ENCODE peak calls at places on chromosome 7, in eight cellular contexts. One of them, this sample, is unnamed.

GRCh38 chr7:152522551-152522950 is 86.7 kb upstream of the KMT2C start:
- DNase-seq in nucleus accumbens: peak
- DNase-seq in iris pigment epithelial cell: peak
- DNase-seq in amygdala: peak
- DNase-seq in EH: no peak
- DNase-seq in RKO: no peak
- DNase-seq in activated CD4-positive, alpha-beta T cell treated with anti-CD3 and anti-CD28 coated beads for 24 hours: no peak
- DNase-seq in 8988T: no peak
- DNase-seq in this sample: no peak

GRCh38 chr7:47763063-47763974 is 181.4 kb upstream of the TNS3 start:
- DNase-seq in activated CD4-positive, alpha-beta T cell treated with anti-CD3 and anti-CD28 coated beads for 24 hours: no peak
- DNase-seq in amygdala: no peak
- DNase-seq in nucleus accumbens: no peak
- DNase-seq in 8988T: no peak
- DNase-seq in RKO: no peak
- DNase-seq in iris pigment epithelial cell: peak
- DNase-seq in EH: peak
- DNase-seq in this sample: peak

GRCh38 chr7:87100326-87100725 is 40.9 kb upstream of the ELAPOR2 start:
- DNase-seq in iris pigment epithelial cell: no peak
- DNase-seq in 8988T: no peak
- DNase-seq in nucleus accumbens: no peak
- DNase-seq in EH: no peak
- DNase-seq in RKO: no peak
- DNase-seq in amygdala: no peak
- DNase-seq in activated CD4-positive, alpha-beta T cell treated with anti-CD3 and anti-CD28 coated beads for 24 hours: no peak
- DNase-seq in this sample: no peak

GRCh38 chr7:138875794-138876193 is 77.8 kb upstream of the ATP6V0A4 start:
- DNase-seq in EH: peak
- DNase-seq in 8988T: no peak
- DNase-seq in RKO: peak
- DNase-seq in activated CD4-positive, alpha-beta T cell treated with anti-CD3 and anti-CD28 coated beads for 24 hours: peak
- DNase-seq in nucleus accumbens: no peak
- DNase-seq in iris pigment epithelial cell: peak
- DNase-seq in amygdala: no peak
- DNase-seq in this sample: no peak

GRCh38 chr7:55173671-55174070 is 154.9 kb downstream of the EGFR start:
- DNase-seq in nucleus accumbens: no peak
- DNase-seq in RKO: no peak
- DNase-seq in amygdala: no peak
- DNase-seq in activated CD4-positive, alpha-beta T cell treated with anti-CD3 and anti-CD28 coated beads for 24 hours: no peak
- DNase-seq in EH: no peak
- DNase-seq in 8988T: no peak
- DNase-seq in iris pigment epithelial cell: no peak
- DNase-seq in this sample: no peak

GRCh38 chr7:157436763-157437480 is 100.1 kb downstream of the DNAJB6 start:
- DNase-seq in nucleus accumbens: no peak
- DNase-seq in RKO: no peak
- DNase-seq in EH: peak
- DNase-seq in iris pigment epithelial cell: peak
- DNase-seq in amygdala: no peak
- DNase-seq in 8988T: no peak
- DNase-seq in activated CD4-positive, alpha-beta T cell treated with anti-CD3 and anti-CD28 coated beads for 24 hours: no peak
- DNase-seq in this sample: no peak

GRCh38 chr7:117716707-117717294 is 156.4 kb downstream of the CTTNBP2 start:
- DNase-seq in activated CD4-positive, alpha-beta T cell treated with anti-CD3 and anti-CD28 coated beads for 24 hours: no peak
- DNase-seq in RKO: no peak
- DNase-seq in amygdala: no peak
- DNase-seq in 8988T: no peak
- DNase-seq in EH: no peak
- DNase-seq in iris pigment epithelial cell: no peak
- DNase-seq in nucleus accumbens: no peak
- DNase-seq in this sample: no peak

GRCh38 chr7:33666526-33666925 is 238.8 kb upstream of the BMPER start:
- DNase-seq in EH: no peak
- DNase-seq in iris pigment epithelial cell: no peak
- DNase-seq in amygdala: no peak
- DNase-seq in RKO: no peak
- DNase-seq in nucleus accumbens: no peak
- DNase-seq in activated CD4-positive, alpha-beta T cell treated with anti-CD3 and anti-CD28 coated beads for 24 hours: no peak
- DNase-seq in 8988T: no peak
- DNase-seq in this sample: no peak

GRCh38 chr7:18049262-18049661 is 21.6 kb upstream of the PRPS1L1 start:
- DNase-seq in RKO: no peak
- DNase-seq in nucleus accumbens: no peak
- DNase-seq in amygdala: no peak
- DNase-seq in 8988T: no peak
- DNase-seq in EH: no peak
- DNase-seq in activated CD4-positive, alpha-beta T cell treated with anti-CD3 and anti-CD28 coated beads for 24 hours: no peak
- DNase-seq in iris pigment epithelial cell: no peak
- DNase-seq in this sample: no peak

GRCh38 chr7:122304604-122304975 is at the start of gene FEZF1:
- DNase-seq in EH: no peak
- DNase-seq in activated CD4-positive, alpha-beta T cell treated with anti-CD3 and anti-CD28 coated beads for 24 hours: no peak
- DNase-seq in RKO: peak
- DNase-seq in 8988T: peak
- DNase-seq in amygdala: no peak
- DNase-seq in nucleus accumbens: no peak
- DNase-seq in iris pigment epithelial cell: no peak
- DNase-seq in this sample: no peak

GRCh38 chr7:77415474-77415821 is 701 bp downstream of the GSAP start:
- DNase-seq in nucleus accumbens: no peak
- DNase-seq in EH: no peak
- DNase-seq in iris pigment epithelial cell: no peak
- DNase-seq in activated CD4-positive, alpha-beta T cell treated with anti-CD3 and anti-CD28 coated beads for 24 hours: no peak
- DNase-seq in amygdala: no peak
- DNase-seq in RKO: peak
- DNase-seq in 8988T: peak
- DNase-seq in this sample: no peak

GRCh38 chr7:37732253-37732652 is 48.7 kb downstream of the GPR141 start:
- DNase-seq in 8988T: no peak
- DNase-seq in amygdala: no peak
- DNase-seq in nucleus accumbens: no peak
- DNase-seq in EH: no peak
- DNase-seq in iris pigment epithelial cell: peak
- DNase-seq in activated CD4-positive, alpha-beta T cell treated with anti-CD3 and anti-CD28 coated beads for 24 hours: no peak
- DNase-seq in RKO: no peak
- DNase-seq in this sample: no peak

GRCh38 chr7:65967361-65968155 is 14.5 kb downstream of the GUSB start:
- DNase-seq in RKO: no peak
- DNase-seq in nucleus accumbens: no peak
- DNase-seq in EH: no peak
- DNase-seq in activated CD4-positive, alpha-beta T cell treated with anti-CD3 and anti-CD28 coated beads for 24 hours: no peak
- DNase-seq in iris pigment epithelial cell: no peak
- DNase-seq in amygdala: no peak
- DNase-seq in 8988T: no peak
- DNase-seq in this sample: no peak

GRCh38 chr7:105806592-105807266 is 69.7 kb downstream of the ATXN7L1 start:
- DNase-seq in iris pigment epithelial cell: peak
- DNase-seq in EH: peak
- DNase-seq in activated CD4-positive, alpha-beta T cell treated with anti-CD3 and anti-CD28 coated beads for 24 hours: peak
- DNase-seq in amygdala: no peak
- DNase-seq in RKO: peak
- DNase-seq in 8988T: peak
- DNase-seq in nucleus accumbens: peak
- DNase-seq in this sample: no peak

GRCh38 chr7:114944742-114945625 is 23.1 kb downstream of the MDFIC start:
- DNase-seq in activated CD4-positive, alpha-beta T cell treated with anti-CD3 and anti-CD28 coated beads for 24 hours: no peak
- DNase-seq in RKO: no peak
- DNase-seq in amygdala: no peak
- DNase-seq in nucleus accumbens: no peak
- DNase-seq in 8988T: no peak
- DNase-seq in EH: peak
- DNase-seq in iris pigment epithelial cell: peak
- DNase-seq in this sample: peak

GRCh38 chr7:81161459-81162075 is 242.7 kb upstream of the SEMA3C start:
- DNase-seq in activated CD4-positive, alpha-beta T cell treated with anti-CD3 and anti-CD28 coated beads for 24 hours: no peak
- DNase-seq in nucleus accumbens: no peak
- DNase-seq in 8988T: no peak
- DNase-seq in EH: peak
- DNase-seq in RKO: peak
- DNase-seq in iris pigment epithelial cell: peak
- DNase-seq in amygdala: no peak
- DNase-seq in this sample: peak

GRCh38 chr7:158487546-158488224 is 99.9 kb downstream of the PTPRN2 start:
- DNase-seq in nucleus accumbens: no peak
- DNase-seq in amygdala: no peak
- DNase-seq in 8988T: no peak
- DNase-seq in activated CD4-positive, alpha-beta T cell treated with anti-CD3 and anti-CD28 coated beads for 24 hours: no peak
- DNase-seq in RKO: no peak
- DNase-seq in EH: no peak
- DNase-seq in iris pigment epithelial cell: no peak
- DNase-seq in this sample: no peak

GRCh38 chr7:30655096-30655970 is 26.9 kb downstream of the CRHR2 start:
- DNase-seq in iris pigment epithelial cell: no peak
- DNase-seq in nucleus accumbens: no peak
- DNase-seq in activated CD4-positive, alpha-beta T cell treated with anti-CD3 and anti-CD28 coated beads for 24 hours: no peak
- DNase-seq in EH: no peak
- DNase-seq in 8988T: no peak
- DNase-seq in amygdala: no peak
- DNase-seq in RKO: no peak
- DNase-seq in this sample: no peak

GRCh38 chr7:78179211-78179610 is 380.6 kb downstream of the PHTF2 start:
- DNase-seq in RKO: no peak
- DNase-seq in activated CD4-positive, alpha-beta T cell treated with anti-CD3 and anti-CD28 coated beads for 24 hours: no peak
- DNase-seq in nucleus accumbens: no peak
- DNase-seq in amygdala: no peak
- DNase-seq in EH: no peak
- DNase-seq in iris pigment epithelial cell: no peak
- DNase-seq in 8988T: no peak
- DNase-seq in this sample: no peak

GRCh38 chr7:135748770-135749169 is at the start of gene FAM180A:
- DNase-seq in nucleus accumbens: no peak
- DNase-seq in activated CD4-positive, alpha-beta T cell treated with anti-CD3 and anti-CD28 coated beads for 24 hours: no peak
- DNase-seq in amygdala: no peak
- DNase-seq in 8988T: no peak
- DNase-seq in EH: peak
- DNase-seq in RKO: no peak
- DNase-seq in iris pigment epithelial cell: no peak
- DNase-seq in this sample: no peak

GRCh38 chr7:97697396-97697795 is 34.5 kb upstream of the TAC1 start:
- DNase-seq in 8988T: no peak
- DNase-seq in activated CD4-positive, alpha-beta T cell treated with anti-CD3 and anti-CD28 coated beads for 24 hours: no peak
- DNase-seq in RKO: no peak
- DNase-seq in nucleus accumbens: no peak
- DNase-seq in amygdala: no peak
- DNase-seq in iris pigment epithelial cell: no peak
- DNase-seq in EH: no peak
- DNase-seq in this sample: no peak

GRCh38 chr7:17564678-17565209 is 266.3 kb downstream of the AHR start:
- DNase-seq in 8988T: no peak
- DNase-seq in EH: peak
- DNase-seq in RKO: no peak
- DNase-seq in iris pigment epithelial cell: peak
- DNase-seq in amygdala: no peak
- DNase-seq in nucleus accumbens: no peak
- DNase-seq in activated CD4-positive, alpha-beta T cell treated with anti-CD3 and anti-CD28 coated beads for 24 hours: no peak
- DNase-seq in this sample: no peak

GRCh38 chr7:4268040-4268965 is 413.8 kb upstream of the FOXK1 start:
- DNase-seq in 8988T: no peak
- DNase-seq in EH: no peak
- DNase-seq in nucleus accumbens: no peak
- DNase-seq in RKO: no peak
- DNase-seq in iris pigment epithelial cell: no peak
- DNase-seq in activated CD4-positive, alpha-beta T cell treated with anti-CD3 and anti-CD28 coated beads for 24 hours: no peak
- DNase-seq in amygdala: no peak
- DNase-seq in this sample: no peak

GRCh38 chr7:108093341-108093740 is 36.8 kb downstream of the LAMB4 start:
- DNase-seq in activated CD4-positive, alpha-beta T cell treated with anti-CD3 and anti-CD28 coated beads for 24 hours: no peak
- DNase-seq in EH: no peak
- DNase-seq in amygdala: no peak
- DNase-seq in 8988T: no peak
- DNase-seq in RKO: no peak
- DNase-seq in iris pigment epithelial cell: peak
- DNase-seq in nucleus accumbens: no peak
- DNase-seq in this sample: no peak

GRCh38 chr7:129606801-129607200 is 4.7 kb upstream of the NRF1 start:
- DNase-seq in 8988T: no peak
- DNase-seq in nucleus accumbens: no peak
- DNase-seq in activated CD4-positive, alpha-beta T cell treated with anti-CD3 and anti-CD28 coated beads for 24 hours: no peak
- DNase-seq in amygdala: no peak
- DNase-seq in RKO: no peak
- DNase-seq in iris pigment epithelial cell: no peak
- DNase-seq in EH: no peak
- DNase-seq in this sample: no peak

GRCh38 chr7:108455524-108455832 is 758 bp downstream of the NRCAM start:
- DNase-seq in activated CD4-positive, alpha-beta T cell treated with anti-CD3 and anti-CD28 coated beads for 24 hours: no peak
- DNase-seq in EH: no peak
- DNase-seq in 8988T: peak
- DNase-seq in iris pigment epithelial cell: no peak
- DNase-seq in nucleus accumbens: no peak
- DNase-seq in RKO: no peak
- DNase-seq in amygdala: no peak
- DNase-seq in this sample: no peak

GRCh38 chr7:137961200-137962177 is 40.4 kb downstream of the CREB3L2 start:
- DNase-seq in RKO: no peak
- DNase-seq in amygdala: no peak
- DNase-seq in 8988T: no peak
- DNase-seq in activated CD4-positive, alpha-beta T cell treated with anti-CD3 and anti-CD28 coated beads for 24 hours: no peak
- DNase-seq in iris pigment epithelial cell: no peak
- DNase-seq in nucleus accumbens: no peak
- DNase-seq in EH: no peak
- DNase-seq in this sample: no peak

GRCh38 chr7:149071641-149072437 is 18.7 kb downstream of the ZNF786 start:
- DNase-seq in 8988T: peak
- DNase-seq in amygdala: no peak
- DNase-seq in EH: peak
- DNase-seq in RKO: no peak
- DNase-seq in iris pigment epithelial cell: no peak
- DNase-seq in activated CD4-positive, alpha-beta T cell treated with anti-CD3 and anti-CD28 coated beads for 24 hours: no peak
- DNase-seq in nucleus accumbens: no peak
- DNase-seq in this sample: no peak

GRCh38 chr7:132205515-132205914 is 370.8 kb downstream of the PLXNA4 start:
- DNase-seq in activated CD4-positive, alpha-beta T cell treated with anti-CD3 and anti-CD28 coated beads for 24 hours: no peak
- DNase-seq in EH: no peak
- DNase-seq in nucleus accumbens: no peak
- DNase-seq in iris pigment epithelial cell: no peak
- DNase-seq in 8988T: no peak
- DNase-seq in amygdala: no peak
- DNase-seq in RKO: no peak
- DNase-seq in this sample: no peak

GRCh38 chr7:107201795-107202450 is 33.1 kb downstream of the HBP1 start:
- DNase-seq in amygdala: no peak
- DNase-seq in nucleus accumbens: no peak
- DNase-seq in 8988T: peak
- DNase-seq in iris pigment epithelial cell: peak
- DNase-seq in activated CD4-positive, alpha-beta T cell treated with anti-CD3 and anti-CD28 coated beads for 24 hours: no peak
- DNase-seq in EH: peak
- DNase-seq in RKO: peak
- DNase-seq in this sample: no peak

GRCh38 chr7:149877890-149878522 is 4.2 kb downstream of the ATP6V0E2 start:
- DNase-seq in RKO: no peak
- DNase-seq in EH: no peak
- DNase-seq in iris pigment epithelial cell: no peak
- DNase-seq in 8988T: no peak
- DNase-seq in activated CD4-positive, alpha-beta T cell treated with anti-CD3 and anti-CD28 coated beads for 24 hours: no peak
- DNase-seq in amygdala: no peak
- DNase-seq in nucleus accumbens: no peak
- DNase-seq in this sample: no peak

GRCh38 chr7:114085592-114086490 is 167.0 kb upstream of the PPP1R3A start:
- DNase-seq in nucleus accumbens: peak
- DNase-seq in iris pigment epithelial cell: peak
- DNase-seq in amygdala: no peak
- DNase-seq in activated CD4-positive, alpha-beta T cell treated with anti-CD3 and anti-CD28 coated beads for 24 hours: no peak
- DNase-seq in 8988T: peak
- DNase-seq in EH: peak
- DNase-seq in RKO: peak
- DNase-seq in this sample: peak

GRCh38 chr7:95331004-95331337 is 6.6 kb upstream of the PON1 start:
- DNase-seq in amygdala: no peak
- DNase-seq in 8988T: no peak
- DNase-seq in activated CD4-positive, alpha-beta T cell treated with anti-CD3 and anti-CD28 coated beads for 24 hours: no peak
- DNase-seq in EH: no peak
- DNase-seq in nucleus accumbens: no peak
- DNase-seq in RKO: no peak
- DNase-seq in iris pigment epithelial cell: no peak
- DNase-seq in this sample: no peak

GRCh38 chr7:15424468-15424867 is 137.3 kb downstream of the AGMO start:
- DNase-seq in EH: peak
- DNase-seq in RKO: no peak
- DNase-seq in nucleus accumbens: no peak
- DNase-seq in activated CD4-positive, alpha-beta T cell treated with anti-CD3 and anti-CD28 coated beads for 24 hours: no peak
- DNase-seq in amygdala: no peak
- DNase-seq in 8988T: no peak
- DNase-seq in iris pigment epithelial cell: no peak
- DNase-seq in this sample: no peak

This sample was measured in smooth muscle cell of the brain vasculature.